ENCODE peak calls at places on chromosome 9, in four cellular contexts. U is choroid plexus epithelial cell, M is small intestine, E is NCI-H460. J is an unnamed sample.

GRCh38 chr9:27303219-27303618 is 6.3 kb upstream of the EQTN start:
- DNase-seq in M (no peak), U (peak), E (no peak), J (no peak)

GRCh38 chr9:135248111-135248510 is 160.6 kb downstream of the OLFM1 start:
- DNase-seq in E (no peak), U (no peak), M (peak), J (no peak)

GRCh38 chr9:132894343-132894742 is 15.6 kb downstream of the SPACA9 start:
- DNase-seq in E (no peak), M (peak), U (no peak), J (no peak)

GRCh38 chr9:111661802-111662491 is 542 bp downstream of the GNG10 start:
- DNase-seq in M (peak), U (peak), E (no peak), J (peak)

GRCh38 chr9:83701769-83702168 is 6.0 kb downstream of the UBQLN1 start:
- DNase-seq in E (no peak), M (peak), U (peak), J (peak)

GRCh38 chr9:90523953-90524352 is 118.7 kb downstream of the DIRAS2 start:
- DNase-seq in U (no peak), M (no peak), E (no peak), J (no peak)

GRCh38 chr9:136026266-136026942 is 65.2 kb upstream of the UBAC1 start:
- DNase-seq in U (no peak), E (no peak), M (no peak), J (no peak)

GRCh38 chr9:133103183-133103986 is 17.7 kb downstream of the RALGDS start:
- DNase-seq in E (peak), M (peak), U (peak), J (peak)

GRCh38 chr9:15295761-15296405 is 11.1 kb downstream of the TTC39B start:
- DNase-seq in U (peak), E (no peak), M (peak), J (peak)

GRCh38 chr9:14715102-14715501 is 7.4 kb downstream of the CER1 start:
- DNase-seq in M (no peak), U (peak), E (no peak), J (no peak)

GRCh38 chr9:98158071-98158791 is 34.2 kb downstream of the CORO2A start:
- DNase-seq in M (no peak), U (no peak), E (peak), J (no peak)

GRCh38 chr9:104232781-104233341 is 138.8 kb downstream of the SMC2 start:
- DNase-seq in U (peak), E (no peak), M (no peak), J (no peak)

GRCh38 chr9:4497855-4498254 is 7.6 kb downstream of the SLC1A1 start:
- DNase-seq in M (peak), E (no peak), U (peak), J (no peak)

GRCh38 chr9:120362446-120362845 is 217.5 kb downstream of the CDK5RAP2 start:
- DNase-seq in E (peak), M (no peak), U (peak), J (peak)

GRCh38 chr9:133023117-133023890 is 7.5 kb upstream of the GTF3C5 start:
- DNase-seq in E (no peak), U (no peak), M (peak), J (no peak)

GRCh38 chr9:127642047-127642740 is 30.1 kb downstream of the STXBP1 start:
- DNase-seq in M (no peak), U (no peak), E (no peak), J (no peak)

GRCh38 chr9:94746541-94747505 is 20.3 kb downstream of the AOPEP start:
- DNase-seq in M (no peak), U (no peak), E (peak), J (no peak)

GRCh38 chr9:137671721-137672120 is 52.9 kb downstream of the EHMT1 start:
- DNase-seq in U (no peak), M (no peak), E (no peak), J (no peak)

GRCh38 chr9:744790-745456 is 96.6 kb upstream of the DMRT1 start:
- DNase-seq in E (no peak), M (no peak), U (peak), J (no peak)

GRCh38 chr9:124218438-124219289 is 39.1 kb upstream of the NEK6 start:
- DNase-seq in E (no peak), U (peak), M (peak), J (peak)

GRCh38 chr9:132407196-132407595 is 556 bp upstream of the TTF1 start:
- DNase-seq in M (no peak), E (no peak), U (no peak), J (no peak)

GRCh38 chr9:68778635-68779034 is 73.6 kb downstream of the PIP5K1B start:
- DNase-seq in M (no peak), U (no peak), E (no peak), J (no peak)

GRCh38 chr9:132592451-132592850 is 10.0 kb downstream of the BARHL1 start:
- DNase-seq in M (no peak), E (no peak), U (no peak), J (no peak)

GRCh38 chr9:87270241-87271234 is 227.1 kb upstream of the DAPK1 start:
- DNase-seq in E (no peak), U (peak), M (peak), J (no peak)

GRCh38 chr9:105416840-105417239 is 31.0 kb upstream of the FSD1L start:
- DNase-seq in E (no peak), U (no peak), M (peak), J (no peak)

J was measured in ACHN.